ENCODE peak calls at places on chromosomes 13 and 19, in nine cellular contexts. One of them, this sample, is unnamed.

GRCh38 chr13:41942462-41943094 is 18.3 kb downstream of the VWA8 start:
- DNase-seq in Right ventricle myocardium superior: no peak
- DNase-seq in NCI-H1436: no peak
- DNase-seq in GDM1: no peak
- DNase-seq in ACHN: peak
- DNase-seq in upper lobe of right lung: no peak
- DNase-seq in lower lobe of right lung: no peak
- DNase-seq in astrocyte of the spinal cord: peak
- DNase-seq in stimulated activated CD8-positive, alpha-beta memory T cell treated with anti-CD3 and anti-CD28 coated beads, Interleukin-2, amount 100 ng/mL, for 48 hours: no peak
- DNase-seq in this sample: no peak

GRCh38 chr13:46492946-46493345 is 60.0 kb upstream of the LRCH1 start:
- DNase-seq in Right ventricle myocardium superior: no peak
- DNase-seq in ACHN: peak
- DNase-seq in lower lobe of right lung: no peak
- DNase-seq in GDM1: no peak
- DNase-seq in upper lobe of right lung: no peak
- DNase-seq in astrocyte of the spinal cord: peak
- DNase-seq in NCI-H1436: no peak
- DNase-seq in stimulated activated CD8-positive, alpha-beta memory T cell treated with anti-CD3 and anti-CD28 coated beads, Interleukin-2, amount 100 ng/mL, for 48 hours: no peak
- DNase-seq in this sample: no peak

GRCh38 chr13:113765241-113765910 is 6.3 kb downstream of the TMEM255B start:
- DNase-seq in GDM1: no peak
- DNase-seq in ACHN: no peak
- DNase-seq in upper lobe of right lung: peak
- DNase-seq in Right ventricle myocardium superior: no peak
- DNase-seq in NCI-H1436: no peak
- DNase-seq in lower lobe of right lung: no peak
- DNase-seq in stimulated activated CD8-positive, alpha-beta memory T cell treated with anti-CD3 and anti-CD28 coated beads, Interleukin-2, amount 100 ng/mL, for 48 hours: no peak
- DNase-seq in astrocyte of the spinal cord: no peak
- DNase-seq in this sample: no peak

GRCh38 chr19:44847144-44848035 is 1.3 kb downstream of the NECTIN2 start:
- DNase-seq in lower lobe of right lung: peak
- DNase-seq in NCI-H1436: no peak
- DNase-seq in stimulated activated CD8-positive, alpha-beta memory T cell treated with anti-CD3 and anti-CD28 coated beads, Interleukin-2, amount 100 ng/mL, for 48 hours: no peak
- DNase-seq in upper lobe of right lung: peak
- DNase-seq in astrocyte of the spinal cord: peak
- DNase-seq in ACHN: peak
- DNase-seq in Right ventricle myocardium superior: peak
- DNase-seq in GDM1: no peak
- DNase-seq in this sample: peak

GRCh38 chr19:17889609-17890214 is 18.0 kb downstream of the SLC5A5 start:
- DNase-seq in upper lobe of right lung: no peak
- DNase-seq in astrocyte of the spinal cord: peak
- DNase-seq in stimulated activated CD8-positive, alpha-beta memory T cell treated with anti-CD3 and anti-CD28 coated beads, Interleukin-2, amount 100 ng/mL, for 48 hours: no peak
- DNase-seq in Right ventricle myocardium superior: no peak
- DNase-seq in ACHN: peak
- DNase-seq in NCI-H1436: no peak
- DNase-seq in lower lobe of right lung: no peak
- DNase-seq in GDM1: no peak
- DNase-seq in this sample: no peak

GRCh38 chr13:91079190-91079589 is 268.3 kb upstream of the MIR17HG start:
- DNase-seq in ACHN: no peak
- DNase-seq in NCI-H1436: no peak
- DNase-seq in upper lobe of right lung: no peak
- DNase-seq in Right ventricle myocardium superior: no peak
- DNase-seq in stimulated activated CD8-positive, alpha-beta memory T cell treated with anti-CD3 and anti-CD28 coated beads, Interleukin-2, amount 100 ng/mL, for 48 hours: no peak
- DNase-seq in GDM1: no peak
- DNase-seq in astrocyte of the spinal cord: no peak
- DNase-seq in lower lobe of right lung: no peak
- DNase-seq in this sample: no peak

GRCh38 chr13:109971006-109971744 is 184.8 kb upstream of the IRS2 start:
- DNase-seq in stimulated activated CD8-positive, alpha-beta memory T cell treated with anti-CD3 and anti-CD28 coated beads, Interleukin-2, amount 100 ng/mL, for 48 hours: no peak
- DNase-seq in upper lobe of right lung: no peak
- DNase-seq in NCI-H1436: no peak
- DNase-seq in lower lobe of right lung: no peak
- DNase-seq in ACHN: no peak
- DNase-seq in astrocyte of the spinal cord: no peak
- DNase-seq in GDM1: no peak
- DNase-seq in Right ventricle myocardium superior: peak
- DNase-seq in this sample: no peak

GRCh38 chr13:101930331-101930730 is 471.5 kb downstream of the FGF14 start:
- DNase-seq in ACHN: no peak
- DNase-seq in Right ventricle myocardium superior: no peak
- DNase-seq in stimulated activated CD8-positive, alpha-beta memory T cell treated with anti-CD3 and anti-CD28 coated beads, Interleukin-2, amount 100 ng/mL, for 48 hours: no peak
- DNase-seq in lower lobe of right lung: no peak
- DNase-seq in GDM1: no peak
- DNase-seq in upper lobe of right lung: no peak
- DNase-seq in astrocyte of the spinal cord: no peak
- DNase-seq in NCI-H1436: no peak
- DNase-seq in this sample: no peak

GRCh38 chr19:6065685-6066365 is 44.5 kb downstream of the RFX2 start:
- DNase-seq in ACHN: peak
- DNase-seq in upper lobe of right lung: peak
- DNase-seq in Right ventricle myocardium superior: peak
- DNase-seq in NCI-H1436: peak
- DNase-seq in GDM1: peak
- DNase-seq in stimulated activated CD8-positive, alpha-beta memory T cell treated with anti-CD3 and anti-CD28 coated beads, Interleukin-2, amount 100 ng/mL, for 48 hours: peak
- DNase-seq in astrocyte of the spinal cord: peak
- DNase-seq in lower lobe of right lung: peak
- DNase-seq in this sample: peak

GRCh38 chr19:3005345-3005744 is 23.7 kb downstream of the TLE2 start:
- DNase-seq in lower lobe of right lung: no peak
- DNase-seq in upper lobe of right lung: no peak
- DNase-seq in Right ventricle myocardium superior: no peak
- DNase-seq in GDM1: no peak
- DNase-seq in astrocyte of the spinal cord: no peak
- DNase-seq in stimulated activated CD8-positive, alpha-beta memory T cell treated with anti-CD3 and anti-CD28 coated beads, Interleukin-2, amount 100 ng/mL, for 48 hours: no peak
- DNase-seq in ACHN: no peak
- DNase-seq in NCI-H1436: no peak
- DNase-seq in this sample: no peak

GRCh38 chr19:45128109-45128508 is 32.7 kb downstream of the NKPD1 start:
- DNase-seq in lower lobe of right lung: no peak
- DNase-seq in stimulated activated CD8-positive, alpha-beta memory T cell treated with anti-CD3 and anti-CD28 coated beads, Interleukin-2, amount 100 ng/mL, for 48 hours: no peak
- DNase-seq in ACHN: no peak
- DNase-seq in GDM1: no peak
- DNase-seq in NCI-H1436: no peak
- DNase-seq in astrocyte of the spinal cord: no peak
- DNase-seq in Right ventricle myocardium superior: no peak
- DNase-seq in upper lobe of right lung: no peak
- DNase-seq in this sample: no peak

GRCh38 chr19:39126593-39127187 is 1.1 kb downstream of the PAK4 start:
- DNase-seq in GDM1: no peak
- DNase-seq in ACHN: peak
- DNase-seq in NCI-H1436: no peak
- DNase-seq in Right ventricle myocardium superior: no peak
- DNase-seq in astrocyte of the spinal cord: peak
- DNase-seq in stimulated activated CD8-positive, alpha-beta memory T cell treated with anti-CD3 and anti-CD28 coated beads, Interleukin-2, amount 100 ng/mL, for 48 hours: no peak
- DNase-seq in lower lobe of right lung: peak
- DNase-seq in upper lobe of right lung: no peak
- DNase-seq in this sample: no peak

GRCh38 chr13:75415720-75416119 is 66.2 kb downstream of the TBC1D4 start:
- DNase-seq in Right ventricle myocardium superior: no peak
- DNase-seq in ACHN: no peak
- DNase-seq in upper lobe of right lung: no peak
- DNase-seq in lower lobe of right lung: no peak
- DNase-seq in GDM1: no peak
- DNase-seq in NCI-H1436: no peak
- DNase-seq in astrocyte of the spinal cord: peak
- DNase-seq in stimulated activated CD8-positive, alpha-beta memory T cell treated with anti-CD3 and anti-CD28 coated beads, Interleukin-2, amount 100 ng/mL, for 48 hours: no peak
- DNase-seq in this sample: no peak

GRCh38 chr13:33251131-33251629 is 34.4 kb downstream of the STARD13 start:
- DNase-seq in lower lobe of right lung: no peak
- DNase-seq in GDM1: peak
- DNase-seq in NCI-H1436: no peak
- DNase-seq in stimulated activated CD8-positive, alpha-beta memory T cell treated with anti-CD3 and anti-CD28 coated beads, Interleukin-2, amount 100 ng/mL, for 48 hours: no peak
- DNase-seq in ACHN: peak
- DNase-seq in astrocyte of the spinal cord: peak
- DNase-seq in Right ventricle myocardium superior: no peak
- DNase-seq in upper lobe of right lung: no peak
- DNase-seq in this sample: no peak

GRCh38 chr13:24096659-24097058 is 63.9 kb upstream of the SPATA13 start:
- DNase-seq in ACHN: no peak
- DNase-seq in upper lobe of right lung: no peak
- DNase-seq in astrocyte of the spinal cord: no peak
- DNase-seq in lower lobe of right lung: no peak
- DNase-seq in stimulated activated CD8-positive, alpha-beta memory T cell treated with anti-CD3 and anti-CD28 coated beads, Interleukin-2, amount 100 ng/mL, for 48 hours: no peak
- DNase-seq in GDM1: no peak
- DNase-seq in Right ventricle myocardium superior: no peak
- DNase-seq in NCI-H1436: no peak
- DNase-seq in this sample: no peak

GRCh38 chr13:99431927-99432636 is 69.2 kb upstream of the TM9SF2 start:
- DNase-seq in astrocyte of the spinal cord: no peak
- DNase-seq in Right ventricle myocardium superior: no peak
- DNase-seq in NCI-H1436: no peak
- DNase-seq in GDM1: no peak
- DNase-seq in upper lobe of right lung: no peak
- DNase-seq in ACHN: no peak
- DNase-seq in lower lobe of right lung: no peak
- DNase-seq in stimulated activated CD8-positive, alpha-beta memory T cell treated with anti-CD3 and anti-CD28 coated beads, Interleukin-2, amount 100 ng/mL, for 48 hours: no peak
- DNase-seq in this sample: no peak

GRCh38 chr19:47161876-47162489 is 31.3 kb downstream of the SAE1 start:
- DNase-seq in lower lobe of right lung: no peak
- DNase-seq in ACHN: no peak
- DNase-seq in astrocyte of the spinal cord: no peak
- DNase-seq in NCI-H1436: no peak
- DNase-seq in upper lobe of right lung: no peak
- DNase-seq in GDM1: no peak
- DNase-seq in stimulated activated CD8-positive, alpha-beta memory T cell treated with anti-CD3 and anti-CD28 coated beads, Interleukin-2, amount 100 ng/mL, for 48 hours: no peak
- DNase-seq in Right ventricle myocardium superior: no peak
- DNase-seq in this sample: no peak

GRCh38 chr13:66033924-66034323 is 1196.2 kb downstream of the PCDH9 start:
- DNase-seq in stimulated activated CD8-positive, alpha-beta memory T cell treated with anti-CD3 and anti-CD28 coated beads, Interleukin-2, amount 100 ng/mL, for 48 hours: no peak
- DNase-seq in lower lobe of right lung: no peak
- DNase-seq in GDM1: no peak
- DNase-seq in Right ventricle myocardium superior: no peak
- DNase-seq in astrocyte of the spinal cord: no peak
- DNase-seq in upper lobe of right lung: no peak
- DNase-seq in ACHN: no peak
- DNase-seq in NCI-H1436: no peak
- DNase-seq in this sample: no peak

GRCh38 chr13:113405481-113406300 is 41.8 kb upstream of the GRTP1 start:
- DNase-seq in ACHN: no peak
- DNase-seq in lower lobe of right lung: no peak
- DNase-seq in GDM1: no peak
- DNase-seq in NCI-H1436: peak
- DNase-seq in stimulated activated CD8-positive, alpha-beta memory T cell treated with anti-CD3 and anti-CD28 coated beads, Interleukin-2, amount 100 ng/mL, for 48 hours: no peak
- DNase-seq in astrocyte of the spinal cord: no peak
- DNase-seq in Right ventricle myocardium superior: peak
- DNase-seq in upper lobe of right lung: peak
- DNase-seq in this sample: no peak

GRCh38 chr19:14786421-14786851 is 8.1 kb upstream of the ADGRE2 start:
- DNase-seq in Right ventricle myocardium superior: peak
- DNase-seq in NCI-H1436: no peak
- DNase-seq in lower lobe of right lung: peak
- DNase-seq in astrocyte of the spinal cord: no peak
- DNase-seq in GDM1: peak
- DNase-seq in stimulated activated CD8-positive, alpha-beta memory T cell treated with anti-CD3 and anti-CD28 coated beads, Interleukin-2, amount 100 ng/mL, for 48 hours: peak
- DNase-seq in ACHN: no peak
- DNase-seq in upper lobe of right lung: no peak
- DNase-seq in this sample: peak

GRCh38 chr13:27208514-27208913 is 36.9 kb upstream of the USP12 start:
- DNase-seq in ACHN: no peak
- DNase-seq in stimulated activated CD8-positive, alpha-beta memory T cell treated with anti-CD3 and anti-CD28 coated beads, Interleukin-2, amount 100 ng/mL, for 48 hours: no peak
- DNase-seq in GDM1: no peak
- DNase-seq in Right ventricle myocardium superior: no peak
- DNase-seq in astrocyte of the spinal cord: no peak
- DNase-seq in lower lobe of right lung: no peak
- DNase-seq in upper lobe of right lung: no peak
- DNase-seq in NCI-H1436: no peak
- DNase-seq in this sample: no peak

GRCh38 chr13:66915596-66916185 is 314.4 kb downstream of the PCDH9 start:
- DNase-seq in astrocyte of the spinal cord: peak
- DNase-seq in stimulated activated CD8-positive, alpha-beta memory T cell treated with anti-CD3 and anti-CD28 coated beads, Interleukin-2, amount 100 ng/mL, for 48 hours: no peak
- DNase-seq in upper lobe of right lung: no peak
- DNase-seq in ACHN: peak
- DNase-seq in lower lobe of right lung: no peak
- DNase-seq in GDM1: no peak
- DNase-seq in NCI-H1436: no peak
- DNase-seq in Right ventricle myocardium superior: no peak
- DNase-seq in this sample: no peak

GRCh38 chr19:29467824-29468401 is 57.9 kb upstream of the VSTM2B start:
- DNase-seq in ACHN: peak
- DNase-seq in Right ventricle myocardium superior: no peak
- DNase-seq in upper lobe of right lung: no peak
- DNase-seq in GDM1: no peak
- DNase-seq in lower lobe of right lung: no peak
- DNase-seq in NCI-H1436: peak
- DNase-seq in stimulated activated CD8-positive, alpha-beta memory T cell treated with anti-CD3 and anti-CD28 coated beads, Interleukin-2, amount 100 ng/mL, for 48 hours: no peak
- DNase-seq in astrocyte of the spinal cord: no peak
- DNase-seq in this sample: no peak

GRCh38 chr19:5627395-5627904 is 4.6 kb downstream of the SAFB start:
- DNase-seq in Right ventricle myocardium superior: peak
- DNase-seq in lower lobe of right lung: peak
- DNase-seq in upper lobe of right lung: peak
- DNase-seq in stimulated activated CD8-positive, alpha-beta memory T cell treated with anti-CD3 and anti-CD28 coated beads, Interleukin-2, amount 100 ng/mL, for 48 hours: peak
- DNase-seq in astrocyte of the spinal cord: no peak
- DNase-seq in NCI-H1436: no peak
- DNase-seq in GDM1: peak
- DNase-seq in ACHN: no peak
- DNase-seq in this sample: no peak

GRCh38 chr19:5686647-5687359 is 3.3 kb upstream of the RPL36 start:
- DNase-seq in upper lobe of right lung: peak
- DNase-seq in GDM1: peak
- DNase-seq in NCI-H1436: peak
- DNase-seq in stimulated activated CD8-positive, alpha-beta memory T cell treated with anti-CD3 and anti-CD28 coated beads, Interleukin-2, amount 100 ng/mL, for 48 hours: peak
- DNase-seq in lower lobe of right lung: peak
- DNase-seq in astrocyte of the spinal cord: peak
- DNase-seq in Right ventricle myocardium superior: peak
- DNase-seq in ACHN: peak
- DNase-seq in this sample: peak

GRCh38 chr19:38713227-38713649 is 31.0 kb downstream of the CAPN12 start:
- DNase-seq in lower lobe of right lung: no peak
- DNase-seq in Right ventricle myocardium superior: peak
- DNase-seq in astrocyte of the spinal cord: no peak
- DNase-seq in NCI-H1436: no peak
- DNase-seq in ACHN: no peak
- DNase-seq in GDM1: no peak
- DNase-seq in stimulated activated CD8-positive, alpha-beta memory T cell treated with anti-CD3 and anti-CD28 coated beads, Interleukin-2, amount 100 ng/mL, for 48 hours: no peak
- DNase-seq in upper lobe of right lung: no peak
- DNase-seq in this sample: no peak

GRCh38 chr13:96072392-96072791 is 17.5 kb upstream of the HS6ST3 start:
- DNase-seq in GDM1: no peak
- DNase-seq in lower lobe of right lung: no peak
- DNase-seq in upper lobe of right lung: no peak
- DNase-seq in Right ventricle myocardium superior: no peak
- DNase-seq in NCI-H1436: no peak
- DNase-seq in stimulated activated CD8-positive, alpha-beta memory T cell treated with anti-CD3 and anti-CD28 coated beads, Interleukin-2, amount 100 ng/mL, for 48 hours: no peak
- DNase-seq in ACHN: no peak
- DNase-seq in astrocyte of the spinal cord: no peak
- DNase-seq in this sample: no peak

GRCh38 chr19:24071078-24071477 is 15.9 kb upstream of the ZNF254 start:
- DNase-seq in ACHN: no peak
- DNase-seq in upper lobe of right lung: no peak
- DNase-seq in GDM1: no peak
- DNase-seq in Right ventricle myocardium superior: no peak
- DNase-seq in lower lobe of right lung: no peak
- DNase-seq in NCI-H1436: no peak
- DNase-seq in stimulated activated CD8-positive, alpha-beta memory T cell treated with anti-CD3 and anti-CD28 coated beads, Interleukin-2, amount 100 ng/mL, for 48 hours: no peak
- DNase-seq in astrocyte of the spinal cord: no peak
- DNase-seq in this sample: no peak

GRCh38 chr19:36149673-36150406 is 2.4 kb downstream of the COX7A1 start:
- DNase-seq in NCI-H1436: no peak
- DNase-seq in ACHN: no peak
- DNase-seq in upper lobe of right lung: no peak
- DNase-seq in Right ventricle myocardium superior: peak
- DNase-seq in GDM1: no peak
- DNase-seq in astrocyte of the spinal cord: no peak
- DNase-seq in lower lobe of right lung: no peak
- DNase-seq in stimulated activated CD8-positive, alpha-beta memory T cell treated with anti-CD3 and anti-CD28 coated beads, Interleukin-2, amount 100 ng/mL, for 48 hours: no peak
- DNase-seq in this sample: peak

GRCh38 chr19:10568444-10568825 is 344 bp downstream of the CDKN2D start:
- DNase-seq in ACHN: peak
- DNase-seq in upper lobe of right lung: peak
- DNase-seq in astrocyte of the spinal cord: peak
- DNase-seq in Right ventricle myocardium superior: no peak
- DNase-seq in stimulated activated CD8-positive, alpha-beta memory T cell treated with anti-CD3 and anti-CD28 coated beads, Interleukin-2, amount 100 ng/mL, for 48 hours: peak
- DNase-seq in GDM1: no peak
- DNase-seq in lower lobe of right lung: peak
- DNase-seq in NCI-H1436: no peak
- DNase-seq in this sample: peak

GRCh38 chr13:102768914-102769313 is 4.7 kb downstream of the TEX30 start:
- DNase-seq in upper lobe of right lung: no peak
- DNase-seq in stimulated activated CD8-positive, alpha-beta memory T cell treated with anti-CD3 and anti-CD28 coated beads, Interleukin-2, amount 100 ng/mL, for 48 hours: no peak
- DNase-seq in lower lobe of right lung: no peak
- DNase-seq in ACHN: no peak
- DNase-seq in Right ventricle myocardium superior: no peak
- DNase-seq in astrocyte of the spinal cord: no peak
- DNase-seq in NCI-H1436: no peak
- DNase-seq in GDM1: no peak
- DNase-seq in this sample: no peak